ENCODE peak calls at places on chromosomes 12 and 14, in six cellular contexts. J, O, Y, U, F and P are unnamed samples.

GRCh38 chr14:49977126-49977841 is 84.4 kb downstream of the ARF6 start:
- DNase-seq in J (no peak), O (no peak), Y (no peak), U (no peak), F (no peak), P (no peak)

GRCh38 chr12:109494348-109494881 is 17.0 kb downstream of the UBE3B start:
- DNase-seq in J (no peak), O (no peak), Y (no peak), U (no peak), F (no peak), P (no peak)

GRCh38 chr12:20528208-20528607 is 159.9 kb downstream of the PDE3A start:
- DNase-seq in J (no peak), O (no peak), Y (no peak), U (no peak), F (no peak), P (no peak)

GRCh38 chr12:52182898-52183543 is 8.8 kb downstream of the KRT80 start:
- DNase-seq in J (no peak), O (no peak), Y (no peak), U (no peak), F (no peak), P (no peak)

GRCh38 chr12:31922341-31923062 is 36.7 kb upstream of the RESF1 start:
- DNase-seq in J (peak; percentile 5), O (no peak), Y (no peak), U (no peak), F (no peak), P (no peak)

GRCh38 chr12:113088971-113089756 is 32.6 kb downstream of the DTX1 start:
- DNase-seq in J (no peak), O (no peak), Y (peak; percentile 66), U (no peak), F (no peak), P (no peak)

GRCh38 chr12:109991586-109991985 is 4.6 kb downstream of the GIT2 start:
- DNase-seq in J (no peak), O (no peak), Y (no peak), U (no peak), F (no peak), P (no peak)

GRCh38 chr14:104770851-104771272 is 17.9 kb downstream of the SIVA1 start:
- DNase-seq in J (no peak), O (no peak), Y (peak; percentile 24), U (no peak), F (no peak), P (no peak)

GRCh38 chr12:17079251-17079909 is 473.4 kb upstream of the LMO3 start:
- DNase-seq in J (no peak), O (no peak), Y (no peak), U (no peak), F (no peak), P (no peak)

GRCh38 chr12:57230381-57231155 is 1.1 kb downstream of the SHMT2 start:
- DNase-seq in J (no peak), O (no peak), Y (no peak), U (no peak), F (no peak), P (no peak)

GRCh38 chr12:57227315-57228115 is 2.0 kb upstream of the SHMT2 start:
- DNase-seq in J (no peak), O (no peak), Y (no peak), U (no peak), F (no peak), P (no peak)

GRCh38 chr12:57231276-57232021 is 1.9 kb downstream of the SHMT2 start:
- DNase-seq in J (no peak), O (no peak), Y (no peak), U (no peak), F (no peak), P (no peak)

GRCh38 chr12:57229634-57230380 is at the start of gene SHMT2:
- DNase-seq in J (peak; percentile 90), O (peak; percentile 95), Y (peak; percentile 97), U (peak; percentile 96), F (peak; percentile 95), P (peak; percentile 55)

GRCh38 chr12:57229041-57229633 is 374 bp upstream of the SHMT2 start:
- DNase-seq in J (no peak), O (no peak), Y (no peak), U (no peak), F (no peak), P (no peak)
- TF ChIP-seq CTCF in J (no peak), O (peak; percentile 10), Y (no peak), U (no peak), F (no peak), P (no peak)

GRCh38 chr14:52119030-52119429 is 50.2 kb upstream of the NID2 start:
- DNase-seq in J (no peak), O (no peak), Y (no peak), U (no peak), F (no peak), P (no peak)

GRCh38 chr14:52129733-52130132 is 60.9 kb upstream of the NID2 start:
- DNase-seq in J (no peak), O (no peak), Y (no peak), U (no peak), F (no peak), P (no peak)

GRCh38 chr14:52121441-52121840 is 52.6 kb upstream of the NID2 start:
- DNase-seq in J (peak; percentile 54), O (no peak), Y (no peak), U (no peak), F (no peak), P (no peak)

GRCh38 chr14:52125885-52126284 is 57.0 kb upstream of the NID2 start:
- DNase-seq in J (no peak), O (no peak), Y (no peak), U (no peak), F (no peak), P (no peak)

DNA sequence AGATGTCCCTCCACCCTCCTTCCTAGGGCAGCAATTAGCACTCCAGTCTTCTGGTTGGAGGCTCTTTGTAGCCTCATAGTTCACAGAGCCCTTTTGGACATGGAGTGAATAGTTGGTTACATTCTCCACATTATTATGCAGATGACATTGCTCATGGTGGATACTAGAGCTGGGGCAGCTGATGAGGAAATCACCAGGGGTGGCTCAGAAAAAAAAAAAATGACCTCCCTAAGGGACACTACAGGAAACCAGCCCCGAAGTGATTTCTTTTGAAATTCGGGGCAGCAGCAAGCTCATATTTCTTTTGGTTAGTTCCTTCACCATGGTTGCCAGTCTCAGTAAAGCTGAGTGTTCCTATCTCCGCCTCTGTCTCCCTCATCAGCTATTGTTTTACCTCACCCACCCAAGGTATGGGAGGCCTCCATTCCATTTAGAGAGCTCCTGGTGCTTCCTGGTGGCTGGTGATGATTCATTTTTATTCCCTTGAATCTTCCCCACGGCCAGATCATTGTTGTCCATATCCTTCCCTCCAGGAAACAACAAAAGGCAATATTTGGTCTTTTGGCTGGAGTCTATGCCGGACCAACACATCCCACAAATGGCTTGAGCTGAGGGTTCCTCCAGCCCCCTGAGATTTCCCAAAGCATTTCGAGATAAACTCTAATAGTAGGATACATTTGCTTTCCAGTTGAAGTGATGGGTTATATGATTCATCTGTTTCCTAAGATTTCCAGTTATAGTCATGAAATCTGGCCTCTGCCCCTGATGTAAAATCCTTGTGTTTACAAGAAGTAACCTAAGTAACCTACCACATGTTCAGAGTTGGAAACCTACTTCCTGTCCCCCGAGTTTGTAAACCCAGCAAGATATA is 56.2 kb upstream of the NID2 start:
- DNase-seq in J (peak; percentile 81), O (no peak), Y (no peak), U (no peak), F (no peak), P (no peak)
- TF ChIP-seq CTCF in J (no peak), O (no peak), Y (no peak), U (no peak), F (no peak), P (no peak)

GRCh38 chr12:97312570-97313135 is 150.0 kb upstream of the RMST start:
- DNase-seq in J (no peak), O (no peak), Y (no peak), U (no peak), F (no peak), P (no peak)
- TF ChIP-seq CTCF in J (no peak), O (no peak), Y (no peak), U (peak; percentile 8), F (no peak), P (no peak)

GRCh38 chr14:106679776-106680175 is 1153.4 kb downstream of the TMEM121 start:
- DNase-seq in J (no peak), O (no peak), Y (no peak), U (no peak), F (no peak), P (no peak)

GRCh38 chr14:106686533-106686932 is 1160.2 kb downstream of the TMEM121 start:
- DNase-seq in J (no peak), O (no peak), Y (no peak), U (no peak), F (no peak), P (no peak)

GRCh38 chr14:106681161-106681955 is 1155.0 kb downstream of the TMEM121 start:
- DNase-seq in J (no peak), O (no peak), Y (no peak), U (no peak), F (no peak), P (no peak)
- TF ChIP-seq CTCF in J (no peak), O (no peak), Y (peak; percentile 19), U (no peak), F (no peak), P (no peak)

GRCh38 chr12:118357327-118358007 is 15.2 kb downstream of the TAOK3 start:
- DNase-seq in J (peak; percentile 78), O (no peak), Y (peak; percentile 50), U (no peak), F (no peak), P (no peak)
- TF ChIP-seq CTCF in J (no peak), O (no peak), Y (no peak), U (no peak), F (no peak), P (no peak)

GRCh38 chr12:8499616-8500015 is 13.7 kb upstream of the CLEC4D start:
- DNase-seq in J (no peak), O (no peak), Y (no peak), U (no peak), F (no peak), P (no peak)
- TF ChIP-seq CTCF in J (no peak), O (no peak), Y (no peak), U (no peak), F (no peak), P (no peak)

DNA sequence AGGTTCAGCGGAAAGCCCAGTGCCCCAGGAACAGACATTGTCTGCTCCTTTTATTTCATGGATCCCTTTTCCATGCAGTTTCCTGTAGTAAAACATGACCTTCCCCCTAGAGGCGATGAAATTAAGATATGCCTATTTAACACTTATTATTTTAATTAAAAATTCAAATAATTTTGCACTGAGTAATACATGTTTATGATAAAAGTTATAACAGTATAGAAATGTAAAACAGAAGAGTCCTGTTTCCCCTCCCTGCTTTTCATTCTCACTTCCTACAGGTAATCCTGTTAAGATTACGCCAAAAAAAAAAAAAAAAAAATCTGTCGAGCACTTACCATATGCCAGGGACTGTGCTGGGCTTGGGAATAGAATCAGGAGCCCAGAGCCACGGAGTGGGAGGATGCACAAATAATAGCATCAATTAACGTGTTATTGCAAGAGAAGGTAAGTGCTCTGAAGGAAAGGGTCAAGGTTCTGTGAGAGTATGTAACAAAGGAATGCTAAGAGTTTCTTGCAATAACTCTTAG is 830 bp upstream of the LPCAT3 start:
- DNase-seq in J (no peak), O (no peak), Y (no peak), U (no peak), F (no peak), P (no peak)
- TF ChIP-seq CTCF in J (no peak), O (no peak), Y (no peak), U (no peak), F (peak; percentile 8), P (no peak)